ENCODE peak calls at places on chromosomes 3 and 15, in five cellular contexts. A is adrenal gland, M is kidney, T is right cardiac atrium, N is DND-41. B is an unnamed sample.

GRCh38 chr15:25709437-25710159 is 153.5 kb downstream of the ATP10A start:
- DNase-seq in T (no peak), N (no peak), M (no peak), A (no peak), B (no peak)

GRCh38 chr3:124985358-124985757 is 50.8 kb upstream of the MUC13 start:
- DNase-seq in T (no peak), A (no peak), M (no peak), N (no peak), B (no peak)

GRCh38 chr3:156300373-156300772 is 180.0 kb downstream of the KCNAB1 start:
- DNase-seq in M (no peak), A (no peak), T (no peak), N (no peak), B (no peak)

GRCh38 chr3:141399979-141400971 is 32.0 kb downstream of the ZBTB38 start:
- DNase-seq in T (no peak), A (no peak), N (no peak), M (no peak), B (peak)

GRCh38 chr15:67116742-67117141 is 51.3 kb downstream of the SMAD3 start:
- DNase-seq in N (no peak), A (no peak), M (no peak), T (no peak), B (no peak)

GRCh38 chr3:25246921-25247320 is 181.1 kb upstream of the RARB start:
- DNase-seq in T (no peak), M (no peak), N (no peak), A (no peak), B (no peak)

GRCh38 chr3:11438636-11439035 is 166.4 kb downstream of the ATG7 start:
- DNase-seq in N (no peak), T (peak), M (no peak), A (no peak), B (no peak)

GRCh38 chr3:148372476-148372875 is 325.2 kb upstream of the AGTR1 start:
- DNase-seq in M (no peak), T (no peak), N (no peak), A (no peak), B (no peak)

GRCh38 chr3:77081240-77081661 is 41.4 kb downstream of the ROBO2 start:
- DNase-seq in M (no peak), A (no peak), T (peak), N (no peak), B (no peak)

GRCh38 chr3:112384769-112385168 is 51.8 kb downstream of the CD200 start:
- DNase-seq in A (no peak), N (no peak), M (no peak), T (no peak), B (no peak)
- H3K27ac ChIP-seq in A (no peak), N (no peak), M (no peak), T (no peak), B (no peak)

DNA sequence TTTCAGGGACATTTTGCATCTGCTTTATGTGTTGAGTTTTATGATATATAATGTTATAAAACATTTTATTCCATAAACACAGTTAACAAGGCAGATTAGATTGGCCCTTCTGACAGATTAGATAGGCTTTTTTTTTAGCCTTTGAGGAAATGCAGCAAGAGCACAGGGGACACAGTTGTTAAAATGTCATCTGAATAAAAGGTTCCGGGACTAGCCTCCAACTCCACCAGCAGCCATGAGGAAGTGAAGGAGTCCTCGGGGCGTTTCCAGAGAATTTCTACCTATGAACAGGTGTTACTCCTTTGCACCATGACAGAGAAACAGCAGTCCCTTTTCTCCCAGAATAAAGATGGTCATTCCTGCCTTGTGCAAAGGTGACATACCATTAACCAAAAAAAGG is 167.8 kb upstream of the KBTBD8 start:
- DNase-seq in M (no peak), A (no peak), T (no peak), N (no peak), B (no peak)
- H3K27ac ChIP-seq in M (no peak), A (no peak), T (no peak), N (no peak), B (no peak)

DNA sequence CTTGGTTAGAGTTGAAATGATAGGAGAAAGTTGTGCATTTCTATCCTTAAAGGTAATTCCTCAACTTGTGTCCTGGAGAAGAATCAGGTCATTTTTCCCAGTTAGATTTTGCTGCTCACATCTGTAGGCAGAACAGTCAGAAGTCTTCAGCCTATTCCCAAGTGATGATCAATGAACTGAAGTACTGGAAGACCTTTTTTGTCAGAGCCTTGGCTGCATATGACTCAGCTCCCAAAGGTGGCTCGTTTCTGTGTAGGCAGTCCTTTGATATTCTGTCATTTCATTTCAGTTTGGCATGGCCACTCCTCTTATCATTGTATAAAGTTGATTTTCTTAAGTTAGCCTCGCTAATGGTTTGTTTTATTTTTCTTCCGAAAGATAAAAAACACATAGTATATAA is 90.7 kb downstream of the KLHL25 start:
- DNase-seq in M (no peak), N (no peak), T (no peak), A (no peak), B (no peak)
- H3K27ac ChIP-seq in M (no peak), N (peak), T (peak), A (peak), B (peak)

GRCh38 chr15:77481670-77482069 is 61.0 kb downstream of the HMG20A start:
- DNase-seq in M (no peak), T (no peak), N (no peak), A (no peak), B (no peak)
- H3K27ac ChIP-seq in M (no peak), T (no peak), N (no peak), A (no peak), B (no peak)

B was measured in CD4-positive, CD25-positive, alpha-beta regulatory T cell.